ENCODE peak calls at places on chromosomes 1 and 21, in seven cellular contexts. P, L, D, R, U, S and N are unnamed samples.

GRCh38 chr1:36248250-36248894 is 24.1 kb downstream of the THRAP3 start:
- DNase-seq in R (no peak), P (no peak), L (no peak), D (peak; percentile 66), S (no peak), U (no peak), N (no peak)

GRCh38 chr1:207000641-207001291 is 30.5 kb upstream of the FCAMR start:
- DNase-seq in S (no peak), D (no peak), P (no peak), U (no peak), R (no peak), L (no peak), N (no peak)

GRCh38 chr1:9628541-9629444 is 22.7 kb upstream of the PIK3CD start:
- DNase-seq in R (no peak), U (no peak), L (peak; percentile 78), D (no peak), S (no peak), P (no peak), N (no peak)

GRCh38 chr1:198967566-198967965 is 328.7 kb downstream of the PTPRC start:
- DNase-seq in P (no peak), D (no peak), U (no peak), L (no peak), S (no peak), R (no peak), N (no peak)

GRCh38 chr1:182143154-182143657 is 81.7 kb upstream of the ZNF648 start:
- DNase-seq in L (peak; percentile 74), U (peak; percentile 95), S (peak; percentile 94), P (peak; percentile 86), D (peak; percentile 94), R (peak; percentile 99), N (peak; percentile 71)

GRCh38 chr1:91793877-91794276 is 92.1 kb downstream of the TGFBR3 start:
- DNase-seq in U (no peak), S (no peak), P (no peak), D (no peak), R (no peak), L (no peak), N (no peak)

GRCh38 chr1:84476225-84476624 is 2.8 kb upstream of the RPF1 start:
- DNase-seq in P (no peak), L (no peak), D (no peak), R (no peak), S (no peak), U (no peak), N (no peak)

GRCh38 chr21:39125752-39126485 is 57.3 kb downstream of the PSMG1 start:
- DNase-seq in S (no peak), L (peak; percentile 39), D (no peak), P (no peak), R (no peak), U (no peak), N (peak; percentile 36)

GRCh38 chr1:40232444-40232843 is 15.3 kb upstream of the TMCO2 start:
- DNase-seq in L (peak; percentile 73), S (no peak), R (no peak), D (no peak), U (no peak), P (no peak), N (no peak)

GRCh38 chr21:35138665-35139381 is 89.7 kb upstream of the RUNX1 start:
- DNase-seq in R (no peak), P (no peak), L (peak; percentile 44), S (no peak), D (no peak), U (no peak), N (no peak)

GRCh38 chr1:173268786-173269277 is 61.7 kb upstream of the TNFSF4 start:
- DNase-seq in R (no peak), P (no peak), L (no peak), D (no peak), U (no peak), S (no peak), N (no peak)

GRCh38 chr1:227010645-227011044 is 70.6 kb downstream of the COQ8A start:
- DNase-seq in U (no peak), P (no peak), L (no peak), R (no peak), D (no peak), S (no peak), N (no peak)

GRCh38 chr1:6016191-6016865 is 24.1 kb upstream of the NPHP4 start:
- DNase-seq in L (no peak), S (no peak), P (no peak), U (peak; percentile 44), R (no peak), D (no peak), N (no peak)

GRCh38 chr1:29639741-29640427 is 403.6 kb downstream of the PTPRU start:
- DNase-seq in L (no peak), R (peak; percentile 80), S (peak; percentile 50), U (no peak), P (no peak), D (no peak), N (no peak)

GRCh38 chr1:240094043-240094722 is 2.5 kb downstream of the FMN2 start:
- DNase-seq in R (no peak), L (no peak), S (no peak), U (no peak), D (no peak), P (no peak), N (no peak)

GRCh38 chr1:169620565-169620964 is 9.4 kb downstream of the SELP start:
- DNase-seq in L (no peak), P (no peak), R (peak; percentile 60), D (no peak), S (no peak), U (no peak), N (no peak)
- TF ChIP-seq CTCF in L (no peak), P (no peak), R (no peak), D (no peak), S (no peak), U (no peak), N (no peak)

DNA sequence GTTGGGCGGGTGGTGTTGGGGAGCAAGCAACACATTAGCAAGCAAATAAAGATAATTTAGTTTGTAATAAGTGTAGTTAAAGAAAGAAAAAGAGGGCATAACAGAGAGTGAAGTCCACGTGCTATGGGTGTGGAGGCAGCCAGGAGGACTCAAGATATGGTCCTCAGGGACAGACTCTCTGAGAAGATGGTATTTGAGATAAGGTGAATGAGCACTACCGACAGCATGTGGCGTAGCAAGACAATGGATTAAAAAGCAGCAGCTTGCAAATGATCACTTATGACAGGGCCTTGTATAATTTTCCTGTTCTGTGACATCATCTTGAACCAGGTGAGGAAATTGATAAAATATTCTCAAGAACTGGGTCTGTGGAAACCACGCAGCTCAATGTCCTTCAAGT is 487.8 kb downstream of the PCP4 start:
- DNase-seq in P (no peak), S (no peak), D (no peak), U (no peak), L (no peak), R (no peak), N (no peak)
- TF ChIP-seq CTCF in P (no peak), S (no peak), D (no peak), U (no peak), L (no peak), R (no peak), N (no peak)

DNA sequence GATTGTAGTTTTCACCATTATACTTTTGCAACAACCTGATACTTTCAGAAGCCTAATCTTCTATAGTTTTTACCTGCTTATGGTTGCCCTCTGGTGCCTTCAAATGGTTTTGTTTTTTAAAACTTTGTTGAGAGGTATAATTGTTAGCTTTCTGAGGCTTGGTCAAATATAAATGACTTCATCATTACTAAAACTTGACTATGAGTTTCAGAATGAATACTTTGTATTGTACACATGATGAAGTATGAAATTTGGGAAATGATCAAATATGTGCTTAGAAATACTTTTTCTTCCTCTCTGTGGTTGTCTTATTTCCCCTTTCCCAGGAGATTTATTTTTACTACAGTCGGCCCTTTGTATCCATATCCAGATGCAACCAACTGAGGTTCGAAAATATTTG is 151.8 kb upstream of the B3GALT2 start:
- DNase-seq in P (no peak), L (peak; percentile 28), R (no peak), S (no peak), D (no peak), U (no peak), N (no peak)
- TF ChIP-seq CTCF in P (no peak), L (no peak), R (no peak), S (no peak), D (no peak), U (peak; percentile 9), N (peak; percentile 7)

DNA sequence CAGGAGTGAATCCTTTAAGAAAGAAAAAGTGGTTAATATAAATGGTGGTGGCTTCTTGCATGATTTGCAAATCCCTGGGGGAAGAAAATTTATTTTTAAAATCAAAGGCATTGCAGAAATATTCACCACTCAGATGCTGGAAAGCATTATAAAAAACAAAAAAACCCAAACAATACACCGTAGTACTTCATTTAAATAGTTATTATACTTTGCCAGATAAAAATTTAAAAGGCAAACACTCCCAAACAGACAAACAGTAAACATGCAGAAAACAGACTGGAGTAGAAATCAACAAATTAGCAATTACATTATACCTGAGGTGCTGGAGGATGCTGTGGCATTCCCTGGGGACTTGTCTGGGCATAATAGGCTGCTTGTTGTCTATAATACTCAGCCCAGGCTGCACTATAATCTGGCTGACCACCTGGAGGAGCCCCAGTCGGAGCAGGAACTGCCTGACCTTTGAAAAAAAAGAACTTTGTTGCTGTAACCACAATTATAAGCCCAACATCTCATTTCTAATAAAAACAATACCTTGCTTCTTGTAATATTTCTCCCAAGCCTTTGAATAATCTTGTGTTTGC is 29.9 kb downstream of the FUBP1 start:
- DNase-seq in P (no peak), U (no peak), S (no peak), R (no peak), L (no peak), D (no peak), N (no peak)
- TF ChIP-seq CTCF in P (no peak), U (peak; percentile 43), S (no peak), R (peak; percentile 20), L (no peak), D (peak; percentile 13), N (no peak)

GRCh38 chr1:179881642-179882252 is 338 bp upstream of the TOR1AIP1 start:
- DNase-seq in S (no peak), U (no peak), L (no peak), D (peak; percentile 89), R (no peak), P (no peak), N (peak; percentile 54)

GRCh38 chr1:179879797-179880196 is 2.2 kb upstream of the TOR1AIP2 start:
- DNase-seq in P (no peak), D (no peak), S (no peak), L (no peak), U (no peak), R (no peak), N (no peak)

GRCh38 chr1:179876289-179876715 is 1.3 kb downstream of the TOR1AIP2 start:
- DNase-seq in S (no peak), D (no peak), R (no peak), L (no peak), P (no peak), U (no peak), N (no peak)

GRCh38 chr1:179875606-179876288 is 1.9 kb downstream of the TOR1AIP2 start:
- DNase-seq in L (no peak), P (no peak), D (no peak), U (no peak), S (no peak), R (no peak), N (no peak)

DNA sequence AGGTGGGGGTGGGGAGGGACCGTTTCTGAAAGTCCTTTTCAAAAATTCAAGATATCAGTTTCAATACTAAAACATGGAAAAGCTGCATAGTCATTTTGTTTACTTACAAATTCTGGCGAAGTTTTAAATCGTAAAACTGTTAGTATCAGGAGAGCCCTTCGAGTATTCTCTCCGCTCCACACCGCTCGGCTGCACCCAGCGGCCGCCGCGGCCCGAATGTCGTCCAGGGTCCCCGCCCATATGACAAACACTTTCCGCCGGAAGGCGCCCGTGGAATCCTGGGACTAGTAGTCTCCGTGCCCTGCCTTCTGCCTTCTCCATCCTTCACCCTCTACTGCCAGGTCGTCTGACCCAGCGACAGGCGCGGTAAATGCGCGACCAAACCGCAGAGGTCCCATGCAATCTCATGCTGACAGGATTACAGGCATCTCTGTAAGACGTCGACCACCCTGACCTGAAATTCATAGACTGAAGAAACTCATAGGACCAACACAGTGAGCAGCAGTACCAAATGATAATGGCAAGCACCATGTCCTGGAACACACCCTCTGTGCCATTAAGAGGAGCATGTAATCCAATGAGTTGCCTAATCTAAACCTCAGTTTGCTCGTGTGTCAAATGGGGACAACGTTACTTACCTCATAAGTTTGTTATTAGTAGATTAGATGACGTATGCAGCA is at the start of gene TOR1AIP2:
- DNase-seq in R (peak; percentile 98), D (peak; percentile 87), L (peak; percentile 85), P (peak; percentile 59), S (peak; percentile 85), U (peak; percentile 95), N (peak; percentile 87)
- TF ChIP-seq CTCF in R (peak; percentile 26), D (peak; percentile 19), L (no peak), P (no peak), S (no peak), U (peak; percentile 18), N (no peak)